ENCODE peak calls at places on chromosome 12, in four cellular contexts. Q, R, U and P are unnamed samples.

GRCh38 chr12:64608901-64609542 is 1.3 kb upstream of the RASSF3 start:
- DNase-seq in Q (peak), R (no peak), U (no peak), P (no peak)

GRCh38 chr12:75589801-75590200 is 78.4 kb upstream of the KRR1 start:
- DNase-seq in Q (no peak), R (no peak), U (no peak), P (no peak)

GRCh38 chr12:39958377-39958776 is 147.5 kb downstream of the SLC2A13 start:
- DNase-seq in Q (no peak), R (no peak), U (no peak), P (no peak)

GRCh38 chr12:124512667-124513296 is 54.6 kb downstream of the NCOR2 start:
- DNase-seq in Q (no peak), R (peak), U (peak), P (peak)

GRCh38 chr12:124289634-124290600 is 5.0 kb upstream of the RFLNA start:
- DNase-seq in Q (no peak), R (no peak), U (no peak), P (no peak)

GRCh38 chr12:63362801-63363200 is 211.8 kb upstream of the AVPR1A start:
- DNase-seq in Q (no peak), R (no peak), U (no peak), P (peak)

GRCh38 chr12:6086316-6086715 is 38.2 kb downstream of the VWF start:
- DNase-seq in Q (no peak), R (no peak), U (no peak), P (no peak)

GRCh38 chr12:5944688-5945070 is 380 bp downstream of the ANO2 start:
- DNase-seq in Q (no peak), R (no peak), U (no peak), P (peak)

GRCh38 chr12:48681416-48681737 is 661 bp downstream of the KANSL2 start:
- DNase-seq in Q (no peak), R (no peak), U (no peak), P (peak)

GRCh38 chr12:3534511-3534910 is 43.5 kb downstream of the PRMT8 start:
- DNase-seq in Q (no peak), R (no peak), U (no peak), P (no peak)

GRCh38 chr12:92242917-92243316 is 97.3 kb upstream of the BTG1 start:
- DNase-seq in Q (no peak), R (no peak), U (no peak), P (no peak)

GRCh38 chr12:78559441-78559840 is 305.1 kb upstream of the SYT1 start:
- DNase-seq in Q (no peak), R (no peak), U (no peak), P (no peak)

GRCh38 chr12:26566670-26567069 is 266.3 kb downstream of the ITPR2 start:
- DNase-seq in Q (no peak), R (no peak), U (no peak), P (no peak)

GRCh38 chr12:112916270-112916669 is 9.5 kb downstream of the OAS1 start:
- DNase-seq in Q (no peak), R (no peak), U (no peak), P (peak)

GRCh38 chr12:65278576-65279386 is at the start of gene MSRB3:
- DNase-seq in Q (no peak), R (peak), U (peak), P (no peak)

GRCh38 chr12:120468271-120468845 is 1.2 kb downstream of the SRSF9 start:
- DNase-seq in Q (no peak), R (no peak), U (peak), P (no peak)

GRCh38 chr12:68560823-68561422 is 49.8 kb upstream of the RAP1B start:
- DNase-seq in Q (no peak), R (no peak), U (no peak), P (no peak)

GRCh38 chr12:104792570-104792969 is 165.5 kb downstream of the SLC41A2 start:
- DNase-seq in Q (no peak), R (peak), U (no peak), P (no peak)

GRCh38 chr12:71469235-71469873 is 29.8 kb downstream of the LGR5 start:
- DNase-seq in Q (no peak), R (no peak), U (no peak), P (no peak)

GRCh38 chr12:45122776-45123380 is 72.0 kb upstream of the DBX2 start:
- DNase-seq in Q (no peak), R (no peak), U (no peak), P (peak)

GRCh38 chr12:31984806-31985591 is 25.8 kb downstream of the RESF1 start:
- DNase-seq in Q (no peak), R (no peak), U (no peak), P (no peak)

GRCh38 chr12:121455766-121456420 is 56.0 kb downstream of the RNF34 start:
- DNase-seq in Q (no peak), R (no peak), U (no peak), P (no peak)

GRCh38 chr12:106118278-106118820 is 20.4 kb downstream of the NUAK1 start:
- DNase-seq in Q (no peak), R (no peak), U (no peak), P (no peak)

GRCh38 chr12:26651566-26652188 is 181.3 kb downstream of the ITPR2 start:
- DNase-seq in Q (peak), R (no peak), U (no peak), P (peak)

GRCh38 chr12:118189761-118190181 is 53.8 kb downstream of the PEBP1 start:
- DNase-seq in Q (no peak), R (no peak), U (no peak), P (no peak)

GRCh38 chr12:5808956-5809355 is 136.1 kb downstream of the ANO2 start:
- DNase-seq in Q (no peak), R (no peak), U (no peak), P (no peak)

GRCh38 chr12:75087656-75088055 is 122.0 kb downstream of the KCNC2 start:
- DNase-seq in Q (no peak), R (no peak), U (no peak), P (no peak)

GRCh38 chr12:18897816-18898215 is 159.9 kb downstream of the CAPZA3 start:
- DNase-seq in Q (no peak), R (no peak), U (no peak), P (no peak)

GRCh38 chr12:2068638-2069037 is 15.9 kb downstream of the CACNA1C start:
- DNase-seq in Q (no peak), R (no peak), U (no peak), P (no peak)